ENCODE peak calls at places on chromosomes 1 and 21, in five cellular contexts. One of them, this sample, is unnamed. For H3K9me3 and H3K4me1, the result is how much of the 10 kb centered on the place peaks cover.

GRCh38 chr1:218850367-218850766 is 323.3 kb upstream of the LYPLAL1 start:
- DNase-seq in breast epithelium: no peak
- DNase-seq in HAP-1: no peak
- DNase-seq in pancreas: no peak
- DNase-seq in PC-9: no peak
- DNase-seq in this sample: no peak

GRCh38 chr1:109765483-109765815 is 1.7 kb upstream of the EPS8L3 start:
- DNase-seq in breast epithelium: no peak
- DNase-seq in HAP-1: no peak
- DNase-seq in pancreas: no peak
- DNase-seq in PC-9: no peak
- DNase-seq in this sample: no peak

GRCh38 chr1:243930822-243931671 is 81.0 kb upstream of the AKT3 start:
- DNase-seq in breast epithelium: no peak
- DNase-seq in HAP-1: peak
- DNase-seq in pancreas: no peak
- DNase-seq in PC-9: no peak
- DNase-seq in this sample: no peak

GRCh38 chr1:203528098-203528497 is 34.1 kb downstream of the OPTC start:
- DNase-seq in breast epithelium: no peak
- DNase-seq in HAP-1: no peak
- DNase-seq in pancreas: no peak
- DNase-seq in PC-9: no peak
- DNase-seq in this sample: no peak

GRCh38 chr1:81912383-81912782 is 111.6 kb downstream of the ADGRL2 start:
- DNase-seq in breast epithelium: no peak
- DNase-seq in HAP-1: no peak
- DNase-seq in pancreas: no peak
- DNase-seq in PC-9: peak
- DNase-seq in this sample: no peak

GRCh38 chr1:22131875-22132486 is 10.9 kb downstream of the WNT4 start:
- DNase-seq in breast epithelium: no peak
- DNase-seq in HAP-1: peak
- DNase-seq in pancreas: peak
- DNase-seq in PC-9: no peak
- DNase-seq in this sample: no peak

GRCh38 chr1:201614262-201615015 is 75.5 kb downstream of the NAV1 start:
- DNase-seq in breast epithelium: no peak
- DNase-seq in HAP-1: no peak
- DNase-seq in pancreas: no peak
- DNase-seq in PC-9: no peak
- DNase-seq in this sample: no peak

GRCh38 chr1:178931843-178932551 is 61.1 kb upstream of the ANGPTL1 start:
- DNase-seq in breast epithelium: peak
- DNase-seq in HAP-1: no peak
- DNase-seq in pancreas: no peak
- DNase-seq in PC-9: no peak
- DNase-seq in this sample: no peak

GRCh38 chr21:41283211-41283818 is 33.3 kb upstream of the FAM3B start:
- DNase-seq in breast epithelium: peak
- DNase-seq in HAP-1: peak
- DNase-seq in pancreas: peak
- DNase-seq in PC-9: peak
- DNase-seq in this sample: peak

GRCh38 chr1:229027622-229028182 is 243.2 kb upstream of the RAB4A start:
- DNase-seq in breast epithelium: no peak
- DNase-seq in HAP-1: peak
- DNase-seq in pancreas: no peak
- DNase-seq in PC-9: peak
- DNase-seq in this sample: no peak

GRCh38 chr1:118100686-118101300 is 84.2 kb downstream of the SPAG17 start:
- DNase-seq in breast epithelium: no peak
- DNase-seq in HAP-1: no peak
- DNase-seq in pancreas: peak
- DNase-seq in PC-9: no peak
- DNase-seq in this sample: no peak

GRCh38 chr1:248810727-248811513 is 14.8 kb downstream of the SH3BP5L start:
- DNase-seq in breast epithelium: peak
- DNase-seq in HAP-1: no peak
- DNase-seq in pancreas: no peak
- DNase-seq in PC-9: no peak
- DNase-seq in this sample: no peak

GRCh38 chr1:109272831-109273547 is 10.0 kb downstream of the PSRC1 start:
- DNase-seq in breast epithelium: no peak
- DNase-seq in HAP-1: no peak
- DNase-seq in pancreas: no peak
- DNase-seq in PC-9: peak
- DNase-seq in this sample: no peak

GRCh38 chr1:19738106-19738505 is 61.6 kb downstream of the TMCO4 start:
- DNase-seq in breast epithelium: no peak
- DNase-seq in HAP-1: no peak
- DNase-seq in pancreas: no peak
- DNase-seq in PC-9: no peak
- DNase-seq in this sample: no peak

GRCh38 chr1:247037483-247038320 is 29.8 kb upstream of the ZNF695 start:
- DNase-seq in breast epithelium: no peak
- DNase-seq in HAP-1: no peak
- DNase-seq in pancreas: no peak
- DNase-seq in PC-9: no peak
- DNase-seq in this sample: no peak

GRCh38 chr1:247047260-247047659 is 31.4 kb downstream of the ZNF670 start:
- DNase-seq in breast epithelium: no peak
- DNase-seq in HAP-1: no peak
- DNase-seq in pancreas: no peak
- DNase-seq in PC-9: no peak
- DNase-seq in this sample: no peak

GRCh38 chr1:247047702-247048101 is 30.9 kb downstream of the ZNF670 start:
- DNase-seq in breast epithelium: no peak
- DNase-seq in HAP-1: no peak
- DNase-seq in pancreas: no peak
- DNase-seq in PC-9: no peak
- DNase-seq in this sample: no peak

DNA sequence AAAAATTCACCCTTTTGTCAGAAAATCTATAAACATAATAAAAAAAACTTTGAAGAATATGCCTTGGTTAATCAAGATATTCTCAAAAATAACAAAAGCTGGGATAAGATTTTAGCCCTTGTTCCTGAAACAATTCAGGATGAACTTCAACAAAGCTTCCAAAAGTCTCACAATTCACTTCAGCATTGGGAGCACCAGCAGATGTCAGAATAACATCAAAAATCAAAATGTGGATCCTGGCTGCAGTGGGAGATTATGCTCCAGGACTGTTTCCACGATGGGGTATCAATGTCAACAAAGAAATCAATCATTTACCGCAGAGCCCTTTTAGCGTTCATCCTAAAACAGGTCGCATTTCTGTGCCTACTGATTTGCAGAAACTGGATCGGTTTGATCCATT is 35.2 kb downstream of the ZNF670 start:
- DNase-seq in breast epithelium: no peak
- DNase-seq in HAP-1: no peak
- DNase-seq in pancreas: no peak
- DNase-seq in PC-9: no peak
- DNase-seq in this sample: no peak
- H3K9me3 ChIP-seq in breast epithelium: half or more
- H3K9me3 ChIP-seq in HAP-1: under half
- H3K9me3 ChIP-seq in pancreas: under half
- H3K9me3 ChIP-seq in PC-9: under half
- H3K9me3 ChIP-seq in this sample: under half

GRCh38 chr1:9723068-9723805 is 71.7 kb downstream of the PIK3CD start:
- DNase-seq in breast epithelium: no peak
- DNase-seq in HAP-1: no peak
- DNase-seq in pancreas: no peak
- DNase-seq in PC-9: no peak
- DNase-seq in this sample: no peak

GRCh38 chr1:9722378-9722749 is 70.8 kb downstream of the PIK3CD start:
- DNase-seq in breast epithelium: no peak
- DNase-seq in HAP-1: no peak
- DNase-seq in pancreas: no peak
- DNase-seq in PC-9: no peak
- DNase-seq in this sample: no peak

GRCh38 chr1:9719978-9720722 is 68.6 kb downstream of the PIK3CD start:
- DNase-seq in breast epithelium: no peak
- DNase-seq in HAP-1: no peak
- DNase-seq in pancreas: no peak
- DNase-seq in PC-9: no peak
- DNase-seq in this sample: no peak

GRCh38 chr1:9721606-9722377 is 70.3 kb downstream of the PIK3CD start:
- DNase-seq in breast epithelium: no peak
- DNase-seq in HAP-1: peak
- DNase-seq in pancreas: no peak
- DNase-seq in PC-9: no peak
- DNase-seq in this sample: no peak

GRCh38 chr1:9720785-9721605 is 69.5 kb downstream of the PIK3CD start:
- DNase-seq in breast epithelium: no peak
- DNase-seq in HAP-1: no peak
- DNase-seq in pancreas: no peak
- DNase-seq in PC-9: no peak
- DNase-seq in this sample: no peak
- H3K4me1 ChIP-seq in breast epithelium: under half
- H3K4me1 ChIP-seq in HAP-1: under half
- H3K4me1 ChIP-seq in pancreas: under half
- H3K4me1 ChIP-seq in PC-9: under half
- H3K4me1 ChIP-seq in this sample: under half

GRCh38 chr1:238767321-238767720 is 619.0 kb upstream of the CHRM3 start:
- DNase-seq in breast epithelium: no peak
- DNase-seq in HAP-1: no peak
- DNase-seq in pancreas: no peak
- DNase-seq in PC-9: no peak
- DNase-seq in this sample: no peak

DNA sequence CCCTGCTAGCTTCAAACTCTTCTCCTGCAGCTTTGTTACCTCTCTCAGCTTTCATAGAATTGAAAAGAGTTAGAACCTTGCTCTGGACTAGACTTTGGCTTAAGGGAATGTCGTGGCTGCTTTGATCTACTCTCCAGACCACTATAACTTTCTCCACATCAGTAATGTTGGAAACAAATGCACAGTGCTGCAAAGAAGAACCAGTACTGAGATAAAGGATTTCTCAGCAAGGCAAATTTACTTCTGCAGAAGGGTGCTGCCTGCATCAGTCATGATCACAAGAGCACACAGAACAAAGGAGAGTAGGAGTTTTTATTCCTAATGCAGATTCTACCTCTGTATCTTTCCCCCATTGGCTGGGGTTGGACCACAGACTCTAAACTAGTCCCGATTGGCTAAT is 621.6 kb upstream of the CHRM3 start:
- DNase-seq in breast epithelium: no peak
- DNase-seq in HAP-1: no peak
- DNase-seq in pancreas: no peak
- DNase-seq in PC-9: no peak
- DNase-seq in this sample: no peak
- H3K9me3 ChIP-seq in breast epithelium: under half
- H3K9me3 ChIP-seq in HAP-1: under half
- H3K9me3 ChIP-seq in pancreas: under half
- H3K9me3 ChIP-seq in PC-9: under half
- H3K9me3 ChIP-seq in this sample: under half

GRCh38 chr1:211589782-211590721 is 11.1 kb upstream of the SLC30A1 start:
- DNase-seq in breast epithelium: peak
- DNase-seq in HAP-1: no peak
- DNase-seq in pancreas: no peak
- DNase-seq in PC-9: peak
- DNase-seq in this sample: no peak

GRCh38 chr1:211587123-211587522 is 8.2 kb upstream of the SLC30A1 start:
- DNase-seq in breast epithelium: no peak
- DNase-seq in HAP-1: no peak
- DNase-seq in pancreas: no peak
- DNase-seq in PC-9: no peak
- DNase-seq in this sample: no peak

GRCh38 chr1:211588711-211589110 is 9.8 kb upstream of the SLC30A1 start:
- DNase-seq in breast epithelium: no peak
- DNase-seq in HAP-1: no peak
- DNase-seq in pancreas: no peak
- DNase-seq in PC-9: no peak
- DNase-seq in this sample: no peak

GRCh38 chr1:211596418-211597181 is 17.6 kb upstream of the SLC30A1 start:
- DNase-seq in breast epithelium: no peak
- DNase-seq in HAP-1: no peak
- DNase-seq in pancreas: no peak
- DNase-seq in PC-9: no peak
- DNase-seq in this sample: no peak

DNA sequence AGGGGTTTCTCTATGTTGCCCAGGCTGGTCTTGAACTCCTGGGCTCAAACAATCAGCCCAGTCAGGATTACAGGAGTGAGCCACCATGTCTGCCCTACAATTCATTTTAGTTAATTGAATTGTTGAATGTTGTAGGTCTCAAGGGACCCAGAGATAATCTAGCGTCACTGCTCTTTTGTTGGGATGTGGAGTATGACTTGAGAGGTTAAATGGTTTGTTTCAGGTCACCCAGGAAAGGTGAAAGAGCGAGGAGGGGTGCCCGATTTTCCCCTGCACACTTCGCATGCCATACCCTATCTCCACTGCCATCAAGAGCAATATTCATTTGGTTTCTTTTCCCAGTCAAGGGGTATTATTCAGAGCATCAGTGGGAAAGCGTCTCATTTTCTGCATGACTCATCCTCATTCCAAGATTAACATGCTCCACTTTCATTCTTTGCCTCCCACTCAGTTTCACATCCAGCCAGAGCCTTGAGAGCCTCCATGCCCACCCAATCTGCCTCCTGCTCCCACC is 13.1 kb upstream of the SLC30A1 start:
- DNase-seq in breast epithelium: no peak
- DNase-seq in HAP-1: no peak
- DNase-seq in pancreas: no peak
- DNase-seq in PC-9: peak
- DNase-seq in this sample: no peak
- H3K4me1 ChIP-seq in breast epithelium: under half
- H3K4me1 ChIP-seq in HAP-1: under half
- H3K4me1 ChIP-seq in pancreas: under half
- H3K4me1 ChIP-seq in PC-9: under half
- H3K4me1 ChIP-seq in this sample: under half

GRCh38 chr21:45934570-45934969 is 47.0 kb upstream of the COL6A1 start:
- DNase-seq in breast epithelium: no peak
- DNase-seq in HAP-1: no peak
- DNase-seq in pancreas: no peak
- DNase-seq in PC-9: no peak
- DNase-seq in this sample: no peak
- H3K9me3 ChIP-seq in breast epithelium: under half
- H3K9me3 ChIP-seq in HAP-1: under half
- H3K9me3 ChIP-seq in pancreas: under half
- H3K9me3 ChIP-seq in PC-9: under half
- H3K9me3 ChIP-seq in this sample: under half

DNA sequence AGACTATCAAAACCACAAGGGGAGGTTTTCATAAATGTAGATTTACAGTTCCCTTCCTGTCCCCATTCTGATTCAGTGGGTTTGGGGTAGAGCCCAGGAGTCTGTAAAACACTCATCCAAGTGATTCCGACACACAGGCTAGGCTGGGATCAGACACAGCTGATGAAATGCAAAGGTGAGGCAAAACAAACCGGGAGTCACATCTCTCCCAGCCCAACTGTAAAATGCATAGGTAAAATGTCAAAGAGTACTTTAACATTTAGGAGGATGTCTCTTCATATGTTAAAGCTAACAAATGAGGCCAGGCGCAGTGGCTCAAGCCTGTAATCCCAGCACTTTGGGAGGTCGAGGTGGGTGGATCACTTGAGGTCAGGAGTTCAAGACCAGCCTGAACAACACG is 45.0 kb downstream of the ZNF281 start:
- DNase-seq in breast epithelium: no peak
- DNase-seq in HAP-1: no peak
- DNase-seq in pancreas: no peak
- DNase-seq in PC-9: no peak
- DNase-seq in this sample: peak
- H3K4me1 ChIP-seq in breast epithelium: under half
- H3K4me1 ChIP-seq in HAP-1: under half
- H3K4me1 ChIP-seq in pancreas: under half
- H3K4me1 ChIP-seq in PC-9: under half
- H3K4me1 ChIP-seq in this sample: under half